ENCODE peak calls at places on chromosomes 11 and 22, in ten cellular contexts. W, U, R, P, Q, N, X, L, Y and E are unnamed samples.

GRCh38 chr22:20430641-20431519 is 6.7 kb downstream of the SCARF2 start:
- DNase-seq in W (peak; percentile 57), U (peak; percentile 32), R (peak; percentile 70), P (peak; percentile 80), Q (peak; percentile 67), N (no peak), X (peak; percentile 77), L (peak; percentile 56), Y (peak; percentile 70), E (no peak)

GRCh38 chr11:61026121-61027031 is 54.9 kb downstream of the CD6 start:
- DNase-seq in W (no peak), U (peak; percentile 68), R (no peak), P (no peak), Q (no peak), N (no peak), X (peak; percentile 76), L (no peak), Y (peak; percentile 41), E (no peak)

GRCh38 chr11:73218106-73218829 is at the start of gene P2RY2:
- DNase-seq in W (peak; percentile 86), U (peak; percentile 49), R (peak; percentile 93), P (peak; percentile 96), Q (peak; percentile 87), N (no peak), X (no peak), L (peak; percentile 70), Y (peak; percentile 95), E (peak; percentile 84)

GRCh38 chr11:44324787-44325525 is 15.0 kb upstream of the ALX4 start:
- DNase-seq in W (peak; percentile 55), U (no peak), R (no peak), P (peak; percentile 28), Q (no peak), N (no peak), X (no peak), L (no peak), Y (no peak), E (no peak)

GRCh38 chr11:64918056-64918455 is 1.0 kb upstream of the ATG2A start:
- DNase-seq in W (no peak), U (peak; percentile 23), R (no peak), P (no peak), Q (no peak), N (peak; percentile 43), X (no peak), L (no peak), Y (peak; percentile 41), E (no peak)

GRCh38 chr11:26841818-26842457 is 120.1 kb upstream of the SLC5A12 start:
- DNase-seq in W (no peak), U (no peak), R (no peak), P (no peak), Q (no peak), N (peak; percentile 33), X (no peak), L (no peak), Y (no peak), E (no peak)

GRCh38 chr11:77596626-77597025 is 6.9 kb downstream of the AQP11 start:
- DNase-seq in W (no peak), U (no peak), R (no peak), P (no peak), Q (no peak), N (peak; percentile 18), X (no peak), L (no peak), Y (no peak), E (no peak)

GRCh38 chr11:12245091-12245490 is 132.3 kb upstream of the PARVA start:
- DNase-seq in W (no peak), U (no peak), R (no peak), P (no peak), Q (no peak), N (no peak), X (no peak), L (peak; percentile 80), Y (no peak), E (no peak)

GRCh38 chr11:114439229-114440120 is at the start of gene REXO2:
- DNase-seq in W (peak; percentile 94), U (peak; percentile 96), R (peak; percentile 98), P (peak; percentile 98), Q (peak; percentile 97), N (peak; percentile 94), X (peak; percentile 94), L (peak; percentile 95), Y (peak; percentile 96), E (peak; percentile 94)

GRCh38 chr11:114440971-114441810 is 1.9 kb downstream of the REXO2 start:
- DNase-seq in W (no peak), U (no peak), R (no peak), P (no peak), Q (no peak), N (no peak), X (no peak), L (no peak), Y (no peak), E (no peak)

GRCh38 chr11:114438303-114438702 is 964 bp upstream of the REXO2 start:
- DNase-seq in W (no peak), U (no peak), R (no peak), P (no peak), Q (no peak), N (peak; percentile 26), X (no peak), L (no peak), Y (no peak), E (no peak)

GRCh38 chr11:114441921-114442320 is 2.7 kb downstream of the REXO2 start:
- DNase-seq in W (no peak), U (no peak), R (no peak), P (no peak), Q (no peak), N (no peak), X (no peak), L (no peak), Y (no peak), E (no peak)

DNA sequence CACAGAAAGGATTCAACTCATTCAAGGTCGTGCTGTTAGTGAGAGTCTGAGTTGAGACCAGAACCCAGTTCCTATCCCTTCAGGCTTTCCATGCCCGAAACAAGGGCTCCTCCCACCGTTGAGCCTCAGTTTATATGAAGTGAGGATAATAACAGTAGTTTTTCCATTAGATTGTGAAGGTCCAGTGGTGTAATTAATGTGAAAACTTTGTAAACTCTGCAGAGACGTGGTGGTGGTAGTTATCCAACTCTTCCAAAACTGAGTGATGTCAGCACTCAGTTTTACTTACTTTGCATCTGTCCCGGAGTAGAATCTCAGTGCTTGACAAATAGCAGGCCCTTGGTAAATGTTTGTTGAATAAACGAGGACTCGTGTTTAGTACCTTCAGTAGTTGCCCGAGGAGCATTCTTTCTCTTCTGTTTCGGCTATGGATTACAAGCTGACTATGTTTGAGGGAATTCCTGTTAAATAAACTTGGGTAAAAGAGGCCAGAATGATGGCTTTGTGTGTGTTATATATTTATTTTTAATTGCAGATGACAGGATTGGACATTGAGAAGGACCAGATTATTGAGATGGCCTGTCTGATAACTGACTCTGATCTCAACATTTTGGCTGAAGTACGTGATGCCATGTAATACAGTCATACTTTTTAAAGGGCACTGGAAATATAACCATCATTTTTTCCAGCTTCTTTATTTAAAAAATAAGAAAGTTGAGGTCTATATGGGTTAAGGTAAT is 1.0 kb downstream of the REXO2 start:
- DNase-seq in W (peak; percentile 46), U (no peak), R (no peak), P (no peak), Q (no peak), N (no peak), X (no peak), L (no peak), Y (no peak), E (no peak)
- H3K27ac ChIP-seq in W (peak overlapping the region; percentile 92), U (peak overlapping the region; percentile 64), R (peak overlapping the region; percentile 85), P (peak overlapping the region; percentile 88), Q (peak overlapping the region; percentile 88), N (peak overlapping the region; percentile 95), X (no peak overlapping the region), L (peak overlapping the region; percentile 92), Y (no peak overlapping the region), E (peak overlapping the region; percentile 88)

DNA sequence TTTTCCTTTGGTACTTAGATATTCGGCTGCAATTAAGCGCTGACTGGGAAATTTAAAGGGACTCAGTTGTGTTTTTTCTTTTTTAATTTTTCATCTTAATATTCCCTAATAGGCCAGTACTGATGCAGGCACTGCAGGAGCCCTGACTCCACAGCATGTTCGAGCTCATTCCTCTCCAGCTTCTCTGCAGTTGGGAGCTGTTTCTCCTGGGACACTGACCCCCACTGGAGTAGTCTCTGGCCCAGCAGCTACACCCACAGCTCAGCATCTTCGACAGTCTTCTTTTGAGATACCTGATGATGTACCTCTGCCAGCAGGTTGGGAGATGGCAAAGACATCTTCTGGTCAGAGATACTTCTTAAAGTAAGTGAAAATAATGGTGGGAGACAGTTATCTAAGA is 3.8 kb downstream of the YAP1 start:
- DNase-seq in W (no peak), U (no peak), R (no peak), P (no peak), Q (no peak), N (no peak), X (no peak), L (no peak), Y (no peak), E (no peak)
- TF ChIP-seq CTCF in W (no peak), U (no peak), R (no peak), P (no peak), Q (no peak), N (peak; percentile 26), X (no peak), L (no peak), Y (no peak), E (no peak)

GRCh38 chr11:23318670-23319069 is 458.4 kb upstream of the CCDC179 start:
- DNase-seq in W (no peak), U (no peak), R (no peak), P (no peak), Q (no peak), N (no peak), X (no peak), L (no peak), Y (no peak), E (no peak)

GRCh38 chr11:23310276-23310675 is 450.0 kb upstream of the CCDC179 start:
- DNase-seq in W (no peak), U (no peak), R (no peak), P (no peak), Q (no peak), N (peak; percentile 69), X (no peak), L (no peak), Y (no peak), E (no peak)

GRCh38 chr11:23311986-23312940 is 452.0 kb upstream of the CCDC179 start:
- DNase-seq in W (peak; percentile 10), U (no peak), R (no peak), P (no peak), Q (no peak), N (peak; percentile 51), X (no peak), L (no peak), Y (no peak), E (no peak)

GRCh38 chr11:23313001-23313400 is 452.7 kb upstream of the CCDC179 start:
- DNase-seq in W (no peak), U (no peak), R (no peak), P (no peak), Q (no peak), N (no peak), X (no peak), L (no peak), Y (no peak), E (no peak)

GRCh38 chr11:23314162-23314561 is 453.9 kb upstream of the CCDC179 start:
- DNase-seq in W (no peak), U (no peak), R (no peak), P (no peak), Q (no peak), N (no peak), X (no peak), L (no peak), Y (no peak), E (no peak)
- H3K27ac ChIP-seq in W (no peak overlapping the region), U (no peak overlapping the region), R (no peak overlapping the region), P (no peak overlapping the region), Q (no peak overlapping the region), N (no peak overlapping the region), X (no peak overlapping the region), L (no peak overlapping the region), Y (no peak overlapping the region), E (no peak overlapping the region)

GRCh38 chr11:6663794-6664478 is 8.3 kb upstream of the DCHS1 start:
- DNase-seq in W (no peak), U (no peak), R (no peak), P (no peak), Q (no peak), N (no peak), X (no peak), L (no peak), Y (no peak), E (no peak)

GRCh38 chr11:6667733-6668374 is 12.2 kb upstream of the DCHS1 start:
- DNase-seq in W (no peak), U (no peak), R (no peak), P (no peak), Q (no peak), N (peak; percentile 16), X (peak; percentile 67), L (no peak), Y (peak; percentile 39), E (no peak)

GRCh38 chr11:6670202-6670830 is 12.8 kb downstream of the MRPL17 start:
- DNase-seq in W (no peak), U (no peak), R (no peak), P (no peak), Q (no peak), N (no peak), X (no peak), L (no peak), Y (no peak), E (no peak)

GRCh38 chr11:6672006-6672405 is 11.1 kb downstream of the MRPL17 start:
- DNase-seq in W (no peak), U (no peak), R (no peak), P (no peak), Q (no peak), N (no peak), X (no peak), L (no peak), Y (no peak), E (no peak)

GRCh38 chr11:6666302-6667183 is 10.9 kb upstream of the DCHS1 start:
- DNase-seq in W (no peak), U (no peak), R (no peak), P (no peak), Q (no peak), N (no peak), X (no peak), L (no peak), Y (no peak), E (no peak)
- TF ChIP-seq CTCF in W (no peak), U (no peak), R (no peak), P (no peak), Q (no peak), N (no peak), X (no peak), L (no peak), Y (no peak), E (no peak)